ENCODE peak calls at places on chromosome 1, in ten cellular contexts. N is body of pancreas, D is IMR-90, V is heart left ventricle, Z is transverse colon, O is sigmoid colon, X is ovary, W is breast epithelium, E is K562, I is A549. P is an unnamed sample.

GRCh38 chr1:178651742-178652141 is 73.3 kb upstream of the RALGPS2 start:
- DNase-seq in N (no peak), D (peak), V (peak), Z (no peak), O (no peak), X (no peak), W (no peak), E (no peak), I (no peak), P (no peak)

GRCh38 chr1:32071758-32072621 is 749 bp upstream of the TMEM39B start:
- DNase-seq in N (no peak), D (peak), V (no peak), Z (no peak), O (no peak), X (no peak), W (no peak), E (no peak), I (no peak), P (no peak)

GRCh38 chr1:168949672-168950071 is 156.8 kb upstream of the ATP1B1 start:
- DNase-seq in N (no peak), D (no peak), V (no peak), Z (no peak), O (no peak), X (no peak), W (no peak), E (no peak), I (no peak), P (no peak)

GRCh38 chr1:205534444-205534985 is 30.0 kb downstream of the CDK18 start:
- DNase-seq in N (no peak), D (no peak), V (peak), Z (no peak), O (no peak), X (peak), W (no peak), E (no peak), I (no peak), P (no peak)

GRCh38 chr1:35499652-35500176 is 57.5 kb downstream of the KIAA0319L start:
- DNase-seq in N (no peak), D (no peak), V (no peak), Z (no peak), O (no peak), X (no peak), W (no peak), E (peak), I (no peak), P (no peak)

GRCh38 chr1:29875557-29876028 is 639.3 kb downstream of the PTPRU start:
- DNase-seq in N (no peak), D (no peak), V (peak), Z (no peak), O (no peak), X (no peak), W (no peak), E (no peak), I (no peak), P (no peak)

GRCh38 chr1:8510041-8510823 is 192.3 kb downstream of the SLC45A1 start:
- DNase-seq in N (no peak), D (peak), V (no peak), Z (peak), O (peak), X (peak), W (no peak), E (no peak), I (no peak), P (peak)

GRCh38 chr1:24557711-24558121 is 1.8 kb downstream of the NCMAP start:
- DNase-seq in N (peak), D (no peak), V (no peak), Z (peak), O (no peak), X (no peak), W (no peak), E (no peak), I (no peak), P (no peak)

GRCh38 chr1:3009556-3009955 is 11.7 kb upstream of the ACTRT2 start:
- DNase-seq in N (no peak), D (no peak), V (no peak), Z (no peak), O (no peak), X (no peak), W (no peak), E (no peak), I (no peak), P (no peak)

GRCh38 chr1:226643167-226643566 is 94.6 kb downstream of the STUM start:
- DNase-seq in N (no peak), D (peak), V (no peak), Z (no peak), O (peak), X (no peak), W (no peak), E (peak), I (no peak), P (no peak)

GRCh38 chr1:173476197-173476663 is 905 bp upstream of the PRDX6 start:
- DNase-seq in N (no peak), D (no peak), V (no peak), Z (no peak), O (no peak), X (no peak), W (no peak), E (no peak), I (no peak), P (no peak)

GRCh38 chr1:173478099-173478555 is 992 bp downstream of the PRDX6 start:
- DNase-seq in N (peak), D (peak), V (peak), Z (peak), O (peak), X (peak), W (peak), E (peak), I (peak), P (peak)

GRCh38 chr1:173477286-173478098 is at the start of gene PRDX6:
- DNase-seq in N (peak), D (peak), V (peak), Z (peak), O (peak), X (peak), W (peak), E (no peak), I (no peak), P (peak)

GRCh38 chr1:173475564-173476196 is 1.5 kb upstream of the PRDX6 start:
- DNase-seq in N (no peak), D (peak), V (no peak), Z (peak), O (no peak), X (no peak), W (no peak), E (no peak), I (no peak), P (no peak)

GRCh38 chr1:173476664-173477285 is 360 bp upstream of the PRDX6 start:
- DNase-seq in N (peak), D (peak), V (peak), Z (peak), O (peak), X (peak), W (peak), E (peak), I (peak), P (peak)
- TF ChIP-seq POLR2A in N (peak), D (peak), V (no peak), Z (peak), O (peak), X (peak), W (no peak), E (peak), I (peak), P (no peak)

GRCh38 chr1:51313268-51313852 is 17.0 kb downstream of the TTC39A start:
- DNase-seq in N (no peak), D (no peak), V (no peak), Z (no peak), O (no peak), X (no peak), W (no peak), E (peak), I (peak), P (no peak)
- H3K27ac ChIP-seq in N (peak), D (no peak), V (no peak), Z (peak), O (no peak), X (no peak), W (peak), E (no peak), I (peak), P (no peak)

GRCh38 chr1:172599912-172600311 is 59.0 kb upstream of the FASLG start:
- DNase-seq in N (no peak), D (no peak), V (no peak), Z (no peak), O (no peak), X (no peak), W (no peak), E (no peak), I (no peak), P (peak)

GRCh38 chr1:172603816-172604215 is 55.1 kb upstream of the FASLG start:
- DNase-seq in N (no peak), D (no peak), V (no peak), Z (no peak), O (no peak), X (no peak), W (no peak), E (no peak), I (no peak), P (no peak)

GRCh38 chr1:172601046-172601630 is 57.8 kb upstream of the FASLG start:
- DNase-seq in N (no peak), D (no peak), V (no peak), Z (no peak), O (no peak), X (no peak), W (no peak), E (no peak), I (no peak), P (no peak)

GRCh38 chr1:172602706-172603105 is 56.2 kb upstream of the FASLG start:
- DNase-seq in N (no peak), D (no peak), V (no peak), Z (no peak), O (no peak), X (no peak), W (no peak), E (no peak), I (no peak), P (no peak)

DNA sequence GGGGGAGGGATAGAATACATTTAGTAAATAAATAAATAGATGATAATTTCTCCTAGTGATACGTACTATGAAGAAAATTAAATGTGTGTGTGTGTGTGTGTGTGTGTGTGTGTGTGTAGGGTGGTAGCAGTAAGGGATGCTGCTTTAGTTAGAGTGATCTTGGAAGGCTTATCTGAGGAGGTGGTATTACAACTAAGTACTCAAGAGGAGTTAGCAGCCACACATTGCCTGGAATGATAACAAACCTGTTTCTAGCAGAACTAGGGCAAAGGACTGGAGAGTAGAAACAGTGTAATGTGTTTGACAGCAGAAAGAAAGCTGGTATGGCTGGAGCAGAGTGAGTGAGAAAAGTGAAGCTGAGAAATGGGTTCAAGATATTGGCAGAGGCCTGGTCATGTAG is 58.3 kb upstream of the FASLG start:
- DNase-seq in N (no peak), D (no peak), V (no peak), Z (no peak), O (no peak), X (no peak), W (no peak), E (no peak), I (no peak), P (no peak)
- H3K4me3 ChIP-seq in N (no peak), D (no peak), V (no peak), Z (no peak), O (no peak), X (no peak), W (no peak), E (no peak), I (no peak), P (no peak)

GRCh38 chr1:248863011-248863881 is 4.4 kb upstream of the ZNF692 start:
- DNase-seq in N (peak), D (peak), V (peak), Z (peak), O (peak), X (peak), W (peak), E (peak), I (peak), P (peak)
- TF ChIP-seq POLR2A in N (peak), D (no peak), V (no peak), Z (peak), O (no peak), X (no peak), W (no peak), E (peak), I (peak), P (no peak)

GRCh38 chr1:12177999-12178441 is 11.2 kb downstream of the TNFRSF1B start:
- DNase-seq in N (peak), D (peak), V (no peak), Z (peak), O (peak), X (peak), W (no peak), E (no peak), I (no peak), P (no peak)

GRCh38 chr1:12179111-12179519 is 12.3 kb downstream of the TNFRSF1B start:
- DNase-seq in N (no peak), D (peak), V (no peak), Z (peak), O (no peak), X (no peak), W (no peak), E (no peak), I (no peak), P (no peak)

GRCh38 chr1:12178511-12178910 is 11.7 kb downstream of the TNFRSF1B start:
- DNase-seq in N (no peak), D (no peak), V (no peak), Z (no peak), O (no peak), X (no peak), W (no peak), E (no peak), I (no peak), P (no peak)

GRCh38 chr1:12176298-12177118 is 9.7 kb downstream of the TNFRSF1B start:
- DNase-seq in N (no peak), D (no peak), V (no peak), Z (no peak), O (no peak), X (no peak), W (no peak), E (no peak), I (no peak), P (no peak)

DNA sequence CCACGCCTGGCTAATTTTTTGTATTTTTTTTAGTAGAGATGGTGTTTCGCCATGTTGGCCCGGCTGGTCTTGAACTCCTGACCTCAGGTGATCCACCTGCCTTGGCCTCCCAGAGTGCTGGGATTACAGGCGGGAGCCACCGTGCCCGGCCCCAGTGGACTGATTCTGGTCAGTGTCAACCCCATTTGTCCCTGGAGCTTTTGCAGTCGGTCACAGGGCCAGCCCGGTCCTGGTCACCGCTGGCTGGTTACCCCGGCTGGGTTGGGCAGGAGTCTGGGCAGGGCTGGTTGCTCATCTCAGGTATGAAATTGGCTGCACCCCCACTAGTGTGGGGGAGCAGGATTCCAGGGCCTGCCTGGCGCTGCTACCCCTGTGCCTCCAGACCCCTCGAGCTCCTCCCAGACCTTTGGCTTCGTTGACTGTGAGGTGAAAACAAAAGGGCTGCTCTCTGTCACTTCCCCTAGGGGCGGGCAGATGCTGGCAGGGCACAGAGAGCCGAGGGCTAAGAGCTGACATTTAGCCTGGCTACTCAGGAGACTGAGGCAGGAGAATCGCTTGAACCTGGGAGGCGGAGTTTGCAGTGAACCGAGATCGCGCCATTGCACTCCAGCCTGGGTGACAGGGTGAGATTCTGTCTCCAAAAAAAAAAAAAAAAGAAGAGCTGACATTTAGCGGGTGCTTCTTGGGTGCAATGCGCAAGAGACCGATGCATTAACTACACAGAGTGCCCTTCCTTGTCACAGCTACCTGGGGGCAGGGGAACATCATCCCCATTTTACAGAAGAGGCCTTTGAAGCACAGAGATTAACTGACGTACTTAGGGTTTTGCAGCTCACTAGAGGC is 10.6 kb downstream of the TNFRSF1B start:
- DNase-seq in N (no peak), D (no peak), V (no peak), Z (no peak), O (no peak), X (no peak), W (no peak), E (no peak), I (no peak), P (no peak)
- H3K27ac ChIP-seq in N (no peak), D (peak), V (peak), Z (peak), O (peak), X (no peak), W (peak), E (no peak), I (no peak), P (peak)

DNA sequence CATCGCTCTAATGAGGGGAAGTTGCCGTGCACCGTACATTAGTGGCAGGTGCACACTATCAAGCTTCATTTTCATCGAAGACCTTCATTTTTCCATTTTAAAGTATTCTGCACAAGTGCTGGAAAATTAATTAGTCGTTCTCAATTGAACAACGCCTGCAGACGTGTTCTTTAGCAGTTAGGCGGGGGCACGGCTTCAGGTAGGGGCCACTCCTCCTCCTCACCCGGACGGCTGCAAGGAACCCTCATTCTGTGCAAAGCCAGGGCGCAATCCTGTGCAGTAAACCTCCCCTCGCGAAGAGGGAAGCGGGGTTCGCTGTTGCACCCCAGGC is 39.7 kb upstream of the NFIA start:
- DNase-seq in N (no peak), D (no peak), V (no peak), Z (no peak), O (no peak), X (no peak), W (no peak), E (no peak), I (no peak), P (no peak)
- H3K4me3 ChIP-seq in N (peak), D (peak), V (peak), Z (peak), O (peak), X (peak), W (peak), E (no peak), I (peak), P (peak)

DNA sequence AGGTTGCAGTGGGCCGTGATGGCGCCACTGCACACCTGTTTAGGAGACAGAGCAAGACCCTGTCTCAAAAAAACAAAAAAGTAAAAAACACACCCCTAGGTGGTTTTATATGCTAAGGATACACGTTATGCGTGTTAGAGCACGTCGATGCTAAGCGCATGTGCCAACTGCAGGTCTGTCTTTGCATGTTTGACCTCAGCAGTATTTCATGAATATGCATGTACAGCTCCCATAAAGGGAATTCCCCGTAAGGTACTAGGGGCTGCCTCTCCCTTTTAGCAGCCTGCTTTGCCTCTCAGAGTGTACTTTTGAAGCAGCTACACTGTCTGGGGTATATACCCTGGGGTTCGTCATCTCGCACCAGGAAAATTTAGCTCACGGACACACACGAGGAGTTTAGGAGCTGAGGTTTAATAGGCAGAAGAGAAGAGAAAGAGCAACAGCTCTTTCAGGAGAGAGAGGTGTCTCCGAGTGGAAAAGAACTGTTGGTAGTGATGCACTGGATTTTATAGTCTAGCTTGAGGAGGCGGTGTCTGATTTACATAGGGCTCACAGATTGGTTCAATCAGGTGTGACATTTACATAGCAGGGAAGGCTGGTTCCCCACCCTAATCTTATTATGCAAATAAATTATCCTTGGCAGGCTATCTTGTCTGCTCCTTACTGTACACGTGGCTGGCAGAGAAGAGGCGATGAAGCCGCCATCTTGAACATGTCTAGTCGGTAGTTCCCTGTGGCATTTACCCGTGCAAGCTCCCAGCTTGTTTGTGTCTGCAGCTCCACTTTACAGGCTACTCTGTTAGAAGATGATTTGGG is 4.2 kb upstream of the OTUD3 start:
- DNase-seq in N (no peak), D (no peak), V (no peak), Z (peak), O (no peak), X (no peak), W (peak), E (no peak), I (no peak), P (peak)
- TF ChIP-seq POLR2A in N (no peak), D (no peak), V (no peak), Z (peak), O (no peak), X (no peak), W (no peak), E (peak), I (no peak), P (no peak)

P was measured in testis.